ENCODE peak calls at places on chromosomes 16 and 17, in six cellular contexts. L is K562; T is lung; P is GM19239; D is AG09319; N is activated CD4-positive, alpha-beta memory T cell treated with anti-CD3 and anti-CD28 coated beads for 36 hours. G is an unnamed sample.

GRCh38 chr17:58666858-58667267 is 25.0 kb downstream of the TEX14 start:
- DNase-seq in L (peak; percentile 77), T (peak; percentile 74), P (no peak), D (no peak), N (peak; percentile 59), G (no peak)

GRCh38 chr17:28404007-28404406 is 2.0 kb downstream of the SLC46A1 start:
- DNase-seq in L (no peak), T (no peak), P (no peak), D (no peak), N (no peak), G (peak; percentile 25)

GRCh38 chr17:30379303-30380105 is 777 bp downstream of the CPD start:
- DNase-seq in L (peak; percentile 25), T (no peak), P (no peak), D (no peak), N (peak; percentile 46), G (peak; percentile 62)

GRCh38 chr16:24525970-24526559 is 13.3 kb upstream of the RBBP6 start:
- DNase-seq in L (no peak), T (peak; percentile 46), P (no peak), D (peak; percentile 20), N (no peak), G (no peak)

GRCh38 chr17:17971431-17972125 is 622 bp downstream of the TOM1L2 start:
- DNase-seq in L (no peak), T (peak; percentile 48), P (no peak), D (no peak), N (no peak), G (no peak)

GRCh38 chr16:79752421-79752820 is 151.9 kb upstream of the MAF start:
- DNase-seq in L (no peak), T (no peak), P (no peak), D (no peak), N (no peak), G (no peak)

GRCh38 chr16:49750341-49751011 is 105.4 kb downstream of the ZNF423 start:
- DNase-seq in L (no peak), T (no peak), P (no peak), D (no peak), N (no peak), G (no peak)

GRCh38 chr17:66523378-66524174 is 221.2 kb downstream of the PRKCA start:
- DNase-seq in L (no peak), T (no peak), P (no peak), D (no peak), N (no peak), G (no peak)

GRCh38 chr17:69418535-69418934 is 4.0 kb downstream of the MAP2K6 start:
- DNase-seq in L (no peak), T (no peak), P (no peak), D (no peak), N (no peak), G (no peak)